ENCODE peak calls at places on chromosomes 12 and 14, in seven cellular contexts. One of them, this sample, is unnamed.

GRCh38 chr12:3168775-3169221 is 91.6 kb downstream of the TSPAN9 start:
- DNase-seq in heart left ventricle: no peak
- DNase-seq in mesendoderm: peak; percentile 76
- DNase-seq in SJSA1: peak; percentile 88
- DNase-seq in heart right ventricle: no peak
- DNase-seq in GM12878: no peak
- DNase-seq in endothelial cell of umbilical vein: no peak
- DNase-seq in this sample: no peak

GRCh38 chr12:18552829-18553228 is 185.0 kb downstream of the PLCZ1 start:
- DNase-seq in heart left ventricle: no peak
- DNase-seq in mesendoderm: no peak
- DNase-seq in SJSA1: no peak
- DNase-seq in heart right ventricle: no peak
- DNase-seq in GM12878: no peak
- DNase-seq in endothelial cell of umbilical vein: no peak
- DNase-seq in this sample: no peak

GRCh38 chr12:43345023-43345422 is 207.0 kb downstream of the ADAMTS20 start:
- DNase-seq in heart left ventricle: no peak
- DNase-seq in mesendoderm: no peak
- DNase-seq in SJSA1: no peak
- DNase-seq in heart right ventricle: no peak
- DNase-seq in GM12878: no peak
- DNase-seq in endothelial cell of umbilical vein: no peak
- DNase-seq in this sample: no peak

GRCh38 chr12:113873741-113874140 is 92.4 kb downstream of the RBM19 start:
- DNase-seq in heart left ventricle: no peak
- DNase-seq in mesendoderm: no peak
- DNase-seq in SJSA1: no peak
- DNase-seq in heart right ventricle: no peak
- DNase-seq in GM12878: no peak
- DNase-seq in endothelial cell of umbilical vein: no peak
- DNase-seq in this sample: no peak

GRCh38 chr12:52005903-52006703 is 643 bp upstream of the TAMALIN start:
- DNase-seq in heart left ventricle: peak; percentile 57
- DNase-seq in mesendoderm: peak; percentile 76
- DNase-seq in SJSA1: no peak
- DNase-seq in heart right ventricle: peak; percentile 49
- DNase-seq in GM12878: peak; percentile 32
- DNase-seq in endothelial cell of umbilical vein: no peak
- DNase-seq in this sample: peak; percentile 86

GRCh38 chr12:47903151-47903611 is 1.6 kb downstream of the VDR start:
- DNase-seq in heart left ventricle: no peak
- DNase-seq in mesendoderm: no peak
- DNase-seq in SJSA1: peak; percentile 23
- DNase-seq in heart right ventricle: no peak
- DNase-seq in GM12878: no peak
- DNase-seq in endothelial cell of umbilical vein: no peak
- DNase-seq in this sample: peak; percentile 61

GRCh38 chr14:70754989-70755388 is 54.3 kb downstream of the MAP3K9 start:
- DNase-seq in heart left ventricle: no peak
- DNase-seq in mesendoderm: peak; percentile 85
- DNase-seq in SJSA1: no peak
- DNase-seq in heart right ventricle: no peak
- DNase-seq in GM12878: no peak
- DNase-seq in endothelial cell of umbilical vein: no peak
- DNase-seq in this sample: peak; percentile 80

GRCh38 chr12:108800591-108800990 is 56.8 kb downstream of the SSH1 start:
- DNase-seq in heart left ventricle: no peak
- DNase-seq in mesendoderm: no peak
- DNase-seq in SJSA1: no peak
- DNase-seq in heart right ventricle: no peak
- DNase-seq in GM12878: no peak
- DNase-seq in endothelial cell of umbilical vein: no peak
- DNase-seq in this sample: no peak

GRCh38 chr14:61813101-61813596 is 50.9 kb downstream of the SNAPC1 start:
- DNase-seq in heart left ventricle: no peak
- DNase-seq in mesendoderm: peak; percentile 6
- DNase-seq in SJSA1: no peak
- DNase-seq in heart right ventricle: no peak
- DNase-seq in GM12878: no peak
- DNase-seq in endothelial cell of umbilical vein: no peak
- DNase-seq in this sample: no peak

GRCh38 chr12:131672311-131672940 is 38.5 kb upstream of the SFSWAP start:
- DNase-seq in heart left ventricle: no peak
- DNase-seq in mesendoderm: no peak
- DNase-seq in SJSA1: no peak
- DNase-seq in heart right ventricle: no peak
- DNase-seq in GM12878: no peak
- DNase-seq in endothelial cell of umbilical vein: no peak
- DNase-seq in this sample: no peak

GRCh38 chr12:57771271-57771872 is 533 bp downstream of the METTL1 start:
- DNase-seq in heart left ventricle: peak; percentile 89
- DNase-seq in mesendoderm: peak; percentile 97
- DNase-seq in SJSA1: no peak
- DNase-seq in heart right ventricle: peak; percentile 81
- DNase-seq in GM12878: peak; percentile 74
- DNase-seq in endothelial cell of umbilical vein: no peak
- DNase-seq in this sample: peak; percentile 91

GRCh38 chr12:93163260-93164036 is 214.3 kb upstream of the NUDT4 start:
- DNase-seq in heart left ventricle: no peak
- DNase-seq in mesendoderm: no peak
- DNase-seq in SJSA1: no peak
- DNase-seq in heart right ventricle: no peak
- DNase-seq in GM12878: no peak
- DNase-seq in endothelial cell of umbilical vein: no peak
- DNase-seq in this sample: no peak
- H3K4me1 ChIP-seq in heart left ventricle: no peaks in the 10 kb centered on the region
- H3K4me1 ChIP-seq in mesendoderm: no peaks in the 10 kb centered on the region
- H3K4me1 ChIP-seq in SJSA1: no peaks in the 10 kb centered on the region
- H3K4me1 ChIP-seq in heart right ventricle: peaks cover 10% of the 10 kb centered on the region
- H3K4me1 ChIP-seq in GM12878: peaks cover 29% of the 10 kb centered on the region
- H3K4me1 ChIP-seq in endothelial cell of umbilical vein: no peaks in the 10 kb centered on the region
- H3K4me1 ChIP-seq in this sample: peaks cover 4% of the 10 kb centered on the region

GRCh38 chr12:111411187-111411764 is 5.6 kb downstream of the SH2B3 start:
- DNase-seq in heart left ventricle: no peak
- DNase-seq in mesendoderm: no peak
- DNase-seq in SJSA1: no peak
- DNase-seq in heart right ventricle: no peak
- DNase-seq in GM12878: no peak
- DNase-seq in endothelial cell of umbilical vein: no peak
- DNase-seq in this sample: no peak
- H3K4me1 ChIP-seq in heart left ventricle: peaks cover 91% of the 10 kb centered on the region
- H3K4me1 ChIP-seq in mesendoderm: peaks cover 41% of the 10 kb centered on the region
- H3K4me1 ChIP-seq in SJSA1: peaks cover 82% of the 10 kb centered on the region
- H3K4me1 ChIP-seq in heart right ventricle: peaks cover 86% of the 10 kb centered on the region
- H3K4me1 ChIP-seq in GM12878: peaks cover 49% of the 10 kb centered on the region
- H3K4me1 ChIP-seq in endothelial cell of umbilical vein: peaks cover 71% of the 10 kb centered on the region
- H3K4me1 ChIP-seq in this sample: peaks cover 37% of the 10 kb centered on the region

DNA sequence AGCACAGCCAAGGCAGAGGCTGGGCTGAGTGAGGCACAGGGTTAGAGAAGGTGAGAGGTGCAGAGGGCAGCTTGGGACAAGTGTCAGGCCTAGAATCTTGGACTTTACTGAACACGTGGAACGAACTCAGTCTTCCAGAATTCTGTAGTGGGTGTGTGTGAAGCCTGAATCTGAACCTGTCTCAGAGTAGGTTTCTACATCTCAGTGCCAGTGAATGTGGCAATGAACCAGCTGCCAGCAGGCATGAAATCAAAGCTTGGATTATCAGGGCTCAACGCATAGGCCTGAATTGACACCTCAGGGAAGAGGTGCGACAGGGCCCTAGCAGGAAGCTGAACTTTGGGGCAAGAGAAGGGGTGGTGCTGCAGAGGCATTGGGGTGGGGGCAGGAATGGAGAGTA is 104.6 kb downstream of the SAMD4A start:
- DNase-seq in heart left ventricle: no peak
- DNase-seq in mesendoderm: peak; percentile 51
- DNase-seq in SJSA1: no peak
- DNase-seq in heart right ventricle: no peak
- DNase-seq in GM12878: no peak
- DNase-seq in endothelial cell of umbilical vein: no peak
- DNase-seq in this sample: no peak
- H3K4me1 ChIP-seq in heart left ventricle: peaks cover 93% of the 10 kb centered on the region
- H3K4me1 ChIP-seq in mesendoderm: peaks cover 15% of the 10 kb centered on the region
- H3K4me1 ChIP-seq in SJSA1: peaks cover 81% of the 10 kb centered on the region
- H3K4me1 ChIP-seq in heart right ventricle: peaks cover 70% of the 10 kb centered on the region
- H3K4me1 ChIP-seq in GM12878: peaks cover 14% of the 10 kb centered on the region
- H3K4me1 ChIP-seq in endothelial cell of umbilical vein: peaks cover 8% of the 10 kb centered on the region
- H3K4me1 ChIP-seq in this sample: no peaks in the 10 kb centered on the region

GRCh38 chr12:24073170-24073810 is 123.8 kb upstream of the SOX5 start:
- DNase-seq in heart left ventricle: no peak
- DNase-seq in mesendoderm: no peak
- DNase-seq in SJSA1: no peak
- DNase-seq in heart right ventricle: no peak
- DNase-seq in GM12878: no peak
- DNase-seq in endothelial cell of umbilical vein: no peak
- DNase-seq in this sample: no peak
- H3K4me1 ChIP-seq in heart left ventricle: no peaks in the 10 kb centered on the region
- H3K4me1 ChIP-seq in mesendoderm: peaks cover 9% of the 10 kb centered on the region
- H3K4me1 ChIP-seq in SJSA1: peaks cover 17% of the 10 kb centered on the region
- H3K4me1 ChIP-seq in heart right ventricle: no peaks in the 10 kb centered on the region
- H3K4me1 ChIP-seq in GM12878: no peaks in the 10 kb centered on the region
- H3K4me1 ChIP-seq in endothelial cell of umbilical vein: no peaks in the 10 kb centered on the region
- H3K4me1 ChIP-seq in this sample: no peaks in the 10 kb centered on the region

GRCh38 chr12:98002887-98003493 is 512.4 kb upstream of the TMPO start:
- DNase-seq in heart left ventricle: no peak
- DNase-seq in mesendoderm: peak; percentile 87
- DNase-seq in SJSA1: peak; percentile 27
- DNase-seq in heart right ventricle: no peak
- DNase-seq in GM12878: no peak
- DNase-seq in endothelial cell of umbilical vein: peak; percentile 31
- DNase-seq in this sample: no peak

GRCh38 chr12:98013560-98013959 is 501.8 kb upstream of the TMPO start:
- DNase-seq in heart left ventricle: no peak
- DNase-seq in mesendoderm: no peak
- DNase-seq in SJSA1: no peak
- DNase-seq in heart right ventricle: no peak
- DNase-seq in GM12878: no peak
- DNase-seq in endothelial cell of umbilical vein: no peak
- DNase-seq in this sample: no peak

GRCh38 chr12:98007963-98008362 is 507.4 kb upstream of the TMPO start:
- DNase-seq in heart left ventricle: no peak
- DNase-seq in mesendoderm: no peak
- DNase-seq in SJSA1: no peak
- DNase-seq in heart right ventricle: no peak
- DNase-seq in GM12878: no peak
- DNase-seq in endothelial cell of umbilical vein: no peak
- DNase-seq in this sample: no peak
- H3K4me1 ChIP-seq in heart left ventricle: no peaks in the 10 kb centered on the region
- H3K4me1 ChIP-seq in mesendoderm: no peaks in the 10 kb centered on the region
- H3K4me1 ChIP-seq in SJSA1: no peaks in the 10 kb centered on the region
- H3K4me1 ChIP-seq in heart right ventricle: no peaks in the 10 kb centered on the region
- H3K4me1 ChIP-seq in GM12878: no peaks in the 10 kb centered on the region
- H3K4me1 ChIP-seq in endothelial cell of umbilical vein: no peaks in the 10 kb centered on the region
- H3K4me1 ChIP-seq in this sample: no peaks in the 10 kb centered on the region

GRCh38 chr14:88597601-88598000 is 34.8 kb downstream of the ZC3H14 start:
- DNase-seq in heart left ventricle: no peak
- DNase-seq in mesendoderm: no peak
- DNase-seq in SJSA1: no peak
- DNase-seq in heart right ventricle: no peak
- DNase-seq in GM12878: no peak
- DNase-seq in endothelial cell of umbilical vein: no peak
- DNase-seq in this sample: no peak

GRCh38 chr14:88590173-88590572 is 27.3 kb downstream of the ZC3H14 start:
- DNase-seq in heart left ventricle: no peak
- DNase-seq in mesendoderm: no peak
- DNase-seq in SJSA1: no peak
- DNase-seq in heart right ventricle: no peak
- DNase-seq in GM12878: no peak
- DNase-seq in endothelial cell of umbilical vein: no peak
- DNase-seq in this sample: no peak

GRCh38 chr14:88588081-88588480 is 25.2 kb downstream of the ZC3H14 start:
- DNase-seq in heart left ventricle: no peak
- DNase-seq in mesendoderm: no peak
- DNase-seq in SJSA1: no peak
- DNase-seq in heart right ventricle: no peak
- DNase-seq in GM12878: no peak
- DNase-seq in endothelial cell of umbilical vein: no peak
- DNase-seq in this sample: no peak

GRCh38 chr14:88597038-88597437 is 34.2 kb downstream of the ZC3H14 start:
- DNase-seq in heart left ventricle: no peak
- DNase-seq in mesendoderm: no peak
- DNase-seq in SJSA1: no peak
- DNase-seq in heart right ventricle: no peak
- DNase-seq in GM12878: no peak
- DNase-seq in endothelial cell of umbilical vein: no peak
- DNase-seq in this sample: no peak

GRCh38 chr14:88592016-88592415 is 29.2 kb downstream of the ZC3H14 start:
- DNase-seq in heart left ventricle: no peak
- DNase-seq in mesendoderm: no peak
- DNase-seq in SJSA1: no peak
- DNase-seq in heart right ventricle: no peak
- DNase-seq in GM12878: no peak
- DNase-seq in endothelial cell of umbilical vein: peak; percentile 6
- DNase-seq in this sample: no peak
- H3K4me1 ChIP-seq in heart left ventricle: no peaks in the 10 kb centered on the region
- H3K4me1 ChIP-seq in mesendoderm: no peaks in the 10 kb centered on the region
- H3K4me1 ChIP-seq in SJSA1: no peaks in the 10 kb centered on the region
- H3K4me1 ChIP-seq in heart right ventricle: no peaks in the 10 kb centered on the region
- H3K4me1 ChIP-seq in GM12878: no peaks in the 10 kb centered on the region
- H3K4me1 ChIP-seq in endothelial cell of umbilical vein: no peaks in the 10 kb centered on the region
- H3K4me1 ChIP-seq in this sample: no peaks in the 10 kb centered on the region

GRCh38 chr12:124507188-124508109 is 60.0 kb downstream of the NCOR2 start:
- DNase-seq in heart left ventricle: peak; percentile 84
- DNase-seq in mesendoderm: no peak
- DNase-seq in SJSA1: no peak
- DNase-seq in heart right ventricle: peak; percentile 71
- DNase-seq in GM12878: no peak
- DNase-seq in endothelial cell of umbilical vein: no peak
- DNase-seq in this sample: no peak
- H3K4me1 ChIP-seq in heart left ventricle: peaks cover 93% of the 10 kb centered on the region
- H3K4me1 ChIP-seq in mesendoderm: peaks cover 14% of the 10 kb centered on the region
- H3K4me1 ChIP-seq in SJSA1: peaks cover 32% of the 10 kb centered on the region
- H3K4me1 ChIP-seq in heart right ventricle: peaks cover 86% of the 10 kb centered on the region
- H3K4me1 ChIP-seq in GM12878: peaks cover 11% of the 10 kb centered on the region
- H3K4me1 ChIP-seq in endothelial cell of umbilical vein: peaks cover 35% of the 10 kb centered on the region
- H3K4me1 ChIP-seq in this sample: peaks cover 79% of the 10 kb centered on the region

DNA sequence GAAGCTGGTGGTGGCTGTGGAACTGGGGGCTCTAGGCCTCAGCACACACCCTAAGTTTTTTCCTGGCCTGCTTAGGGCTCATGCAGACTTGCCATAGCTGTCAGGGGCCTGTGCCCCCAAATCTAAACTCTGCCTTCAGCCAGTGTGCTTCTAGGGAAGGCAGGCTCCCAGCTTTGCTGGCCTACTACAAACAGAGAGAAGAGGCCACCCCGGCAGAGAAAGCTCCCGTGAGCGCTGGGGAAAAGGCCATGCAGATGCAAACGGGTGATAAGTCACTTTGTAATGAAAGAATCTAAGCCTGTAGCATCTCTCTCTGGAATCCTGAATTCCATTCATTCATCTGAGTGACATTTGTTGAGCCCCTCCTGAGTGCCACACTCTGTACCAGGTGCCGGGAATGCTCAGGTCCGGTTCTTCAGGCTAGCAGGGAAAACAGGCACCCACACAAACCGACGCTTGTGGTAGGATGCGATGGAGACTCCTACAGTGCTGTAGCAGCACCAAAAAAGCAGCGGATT is 29.9 kb downstream of the JDP2 start:
- DNase-seq in heart left ventricle: no peak
- DNase-seq in mesendoderm: no peak
- DNase-seq in SJSA1: no peak
- DNase-seq in heart right ventricle: no peak
- DNase-seq in GM12878: no peak
- DNase-seq in endothelial cell of umbilical vein: no peak
- DNase-seq in this sample: no peak
- H3K4me1 ChIP-seq in heart left ventricle: peaks cover 80% of the 10 kb centered on the region
- H3K4me1 ChIP-seq in mesendoderm: peaks cover 5% of the 10 kb centered on the region
- H3K4me1 ChIP-seq in SJSA1: peaks cover 30% of the 10 kb centered on the region
- H3K4me1 ChIP-seq in heart right ventricle: peaks cover 66% of the 10 kb centered on the region
- H3K4me1 ChIP-seq in GM12878: peaks cover 29% of the 10 kb centered on the region
- H3K4me1 ChIP-seq in endothelial cell of umbilical vein: no peaks in the 10 kb centered on the region
- H3K4me1 ChIP-seq in this sample: peaks cover 96% of the 10 kb centered on the region